ENCODE peak calls at places on chromosomes 6 and 20, in four cellular contexts. C, S, W and P are unnamed samples.

GRCh38 chr6:108897371-108897770 is 49.1 kb downstream of the ARMC2 start:
- DNase-seq in S (no peak), W (no peak), C (peak; percentile 13), P (no peak)

GRCh38 chr6:42963855-42964605 is 3.5 kb downstream of the GNMT start:
- DNase-seq in W (no peak), S (no peak), C (no peak), P (peak; percentile 62)

GRCh38 chr6:169966312-169967181 is 215.1 kb downstream of the ERMARD start:
- DNase-seq in C (no peak), S (peak; percentile 2), W (peak; percentile 53), P (no peak)

GRCh38 chr20:57439432-57439831 is 48.2 kb downstream of the RBM38 start:
- DNase-seq in C (no peak), W (no peak), S (no peak), P (peak; percentile 94)

GRCh38 chr6:16331328-16332174 is 93.2 kb downstream of the GMPR start:
- DNase-seq in C (no peak), S (peak; percentile 52), W (peak; percentile 75), P (peak; percentile 64)

GRCh38 chr6:170049641-170050491 is 241.0 kb downstream of the DLL1 start:
- DNase-seq in W (peak; percentile 94), S (peak; percentile 30), C (no peak), P (no peak)

GRCh38 chr20:34546751-34547181 is 11.8 kb upstream of the MAP1LC3A start:
- DNase-seq in S (no peak), C (no peak), W (no peak), P (no peak)

GRCh38 chr6:25342784-25343183 is 63.6 kb downstream of the CARMIL1 start:
- DNase-seq in C (no peak), S (no peak), W (no peak), P (no peak)

GRCh38 chr20:47295921-47296426 is 60.5 kb downstream of the ZMYND8 start:
- DNase-seq in W (no peak), C (no peak), S (no peak), P (no peak)

GRCh38 chr6:149079911-149080501 is 237.5 kb upstream of the TAB2 start:
- DNase-seq in S (no peak), C (no peak), W (no peak), P (no peak)

GRCh38 chr6:13159295-13159694 is 169.0 kb downstream of the TBC1D7 start:
- DNase-seq in S (no peak), W (no peak), C (no peak), P (no peak)

GRCh38 chr20:44720617-44720993 is 5.4 kb downstream of the CCN5 start:
- DNase-seq in W (no peak), S (no peak), C (peak; percentile 48), P (peak; percentile 69)

GRCh38 chr20:53142651-53143177 is 170.6 kb downstream of the TSHZ2 start:
- DNase-seq in S (no peak), C (no peak), W (no peak), P (no peak)

GRCh38 chr6:161639772-161640171 is 365.9 kb upstream of the AGPAT4 start:
- DNase-seq in C (no peak), S (no peak), W (no peak), P (no peak)

GRCh38 chr6:11009353-11009752 is 34.8 kb downstream of the ELOVL2 start:
- DNase-seq in C (peak; percentile 34), S (no peak), W (no peak), P (no peak)

GRCh38 chr6:45794465-45794864 is 221.2 kb downstream of the CLIC5 start:
- DNase-seq in S (no peak), W (no peak), C (no peak), P (no peak)

DNA sequence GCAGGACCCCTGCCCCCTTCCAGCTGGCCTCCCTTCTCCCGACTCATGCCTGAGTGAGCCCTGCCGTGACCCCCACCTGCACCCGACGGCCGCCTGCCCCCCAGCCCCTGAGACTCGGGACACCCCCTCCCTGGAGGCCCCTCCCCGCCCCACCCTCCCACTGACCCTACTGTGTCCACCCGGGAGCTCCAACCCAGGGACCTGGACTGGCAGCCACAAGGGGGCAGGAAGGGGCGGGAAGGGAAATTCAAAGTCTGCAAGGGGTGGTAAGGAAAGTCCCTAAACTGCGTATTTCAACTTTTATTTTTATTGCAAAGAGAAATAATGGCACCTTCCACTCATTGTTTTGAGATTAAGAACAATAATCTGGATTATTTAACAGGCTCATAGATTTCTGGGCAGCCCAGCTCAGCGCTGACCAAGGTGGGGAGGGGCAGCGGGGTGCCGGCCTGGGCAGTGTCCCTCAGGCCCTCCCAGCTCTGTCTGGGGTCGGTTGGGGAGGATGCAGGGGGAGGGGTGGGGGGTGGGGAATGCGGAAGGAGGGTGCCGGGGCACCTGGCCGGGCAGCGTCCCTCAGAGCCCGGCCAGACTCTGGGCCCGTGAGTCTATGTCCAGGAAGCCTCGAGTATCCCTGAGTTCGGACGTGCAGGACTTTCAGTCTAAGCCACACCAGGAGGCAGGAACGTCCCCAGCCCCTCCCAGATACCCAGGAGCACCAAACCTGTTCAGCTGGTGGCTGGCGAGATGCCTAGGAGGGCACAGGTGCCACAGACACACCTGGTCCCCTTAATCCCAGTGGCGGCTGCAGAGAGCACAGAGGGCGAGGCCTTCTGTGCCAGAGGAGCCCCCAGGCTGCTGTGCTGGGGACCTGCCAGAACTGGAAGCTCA is 1.3 kb upstream of the PTK6 start:
- DNase-seq in C (no peak), W (no peak), S (no peak), P (peak; percentile 97)
- TF ChIP-seq CTCF in C (peak; percentile 31), W (no peak), S (no peak), P (no peak)

GRCh38 chr6:8738951-8739350 is 303.6 kb upstream of the SLC35B3 start:
- DNase-seq in W (no peak), S (no peak), C (no peak), P (no peak)

GRCh38 chr6:8739454-8739853 is 304.1 kb upstream of the SLC35B3 start:
- DNase-seq in W (no peak), S (no peak), C (no peak), P (no peak)

GRCh38 chr6:8743146-8743745 is 307.9 kb upstream of the SLC35B3 start:
- DNase-seq in S (no peak), C (peak; percentile 8), W (no peak), P (peak; percentile 1)
- TF ChIP-seq CTCF in S (no peak), C (peak; percentile 23), W (no peak), P (no peak)

DNA sequence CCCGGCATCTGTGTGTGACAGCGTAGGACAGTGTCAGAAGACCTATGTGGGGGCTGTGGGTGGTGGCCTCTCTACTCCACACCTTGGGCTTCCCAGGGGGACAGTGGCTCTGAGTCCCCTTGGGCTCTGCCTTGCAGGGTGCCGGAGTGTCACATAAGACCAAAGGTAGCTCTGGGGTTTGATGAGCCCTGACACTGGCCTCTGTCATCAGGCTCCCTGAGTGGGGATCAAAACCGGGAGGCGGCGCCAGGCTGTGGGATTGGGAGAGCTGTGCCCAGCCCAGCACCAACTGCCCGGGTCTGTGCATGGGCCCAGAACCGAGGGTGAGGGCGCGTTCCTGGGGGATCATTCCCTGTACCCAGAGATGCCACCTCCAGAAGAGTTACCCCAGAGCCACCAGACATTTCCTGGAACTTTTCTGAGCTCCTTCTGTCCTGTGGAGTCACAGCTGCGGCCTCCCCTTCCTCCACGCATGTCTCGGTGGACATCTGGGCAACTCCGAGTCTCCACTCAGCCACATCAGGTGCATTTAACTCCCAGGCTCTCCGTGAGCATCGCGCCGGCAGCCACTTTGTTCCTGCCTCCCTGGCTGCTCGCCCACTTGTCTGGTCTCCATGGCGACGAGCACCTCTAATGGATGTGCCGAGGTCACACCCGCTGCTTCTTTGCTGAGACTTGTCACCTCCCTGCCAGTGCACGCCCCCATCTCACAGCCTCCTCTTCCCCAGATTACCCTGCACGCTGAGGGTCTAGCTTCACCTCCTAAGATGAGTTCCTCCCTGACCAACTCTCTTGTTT is 94.7 kb downstream of the TMEM242 start:
- DNase-seq in C (no peak), S (no peak), W (peak; percentile 62), P (no peak)
- TF ChIP-seq CTCF in C (no peak), S (no peak), W (no peak), P (no peak)

GRCh38 chr6:114310053-114310452 is 32.8 kb downstream of the HS3ST5 start:
- DNase-seq in C (no peak), S (no peak), W (no peak), P (no peak)

GRCh38 chr6:114301596-114302219 is 41.1 kb downstream of the HS3ST5 start:
- DNase-seq in W (no peak), C (no peak), S (no peak), P (no peak)

GRCh38 chr6:114304304-114304887 is 38.4 kb downstream of the HS3ST5 start:
- DNase-seq in W (no peak), S (no peak), C (peak; percentile 3), P (no peak)
- TF ChIP-seq CTCF in W (no peak), S (peak; percentile 5), C (peak; percentile 43), P (peak; percentile 19)